ENCODE peak calls at places on chromosomes 12 and 14, in five cellular contexts. One of them, this sample, is unnamed.

GRCh38 chr12:126668961-126669360 is 1598.0 kb upstream of the TMEM132C start:
- DNase-seq in putamen: no peak
- DNase-seq in astrocyte of the spinal cord: peak; percentile 90
- DNase-seq in anterior cingulate cortex: no peak
- DNase-seq in activated T-helper 1 cell treated with anti-CD3 and anti-CD28 coated beads, Interleukin-2, amount 50 U/mL, for 16 hours: no peak
- DNase-seq in this sample: peak; percentile 83

GRCh38 chr14:104536942-104537612 is 42.5 kb upstream of the C14orf180 start:
- DNase-seq in putamen: no peak
- DNase-seq in astrocyte of the spinal cord: peak; percentile 2
- DNase-seq in anterior cingulate cortex: no peak
- DNase-seq in activated T-helper 1 cell treated with anti-CD3 and anti-CD28 coated beads, Interleukin-2, amount 50 U/mL, for 16 hours: no peak
- DNase-seq in this sample: peak; percentile 1

GRCh38 chr12:91111366-91112321 is at the start of gene LUM:
- DNase-seq in putamen: no peak
- DNase-seq in astrocyte of the spinal cord: peak; percentile 72
- DNase-seq in anterior cingulate cortex: no peak
- DNase-seq in activated T-helper 1 cell treated with anti-CD3 and anti-CD28 coated beads, Interleukin-2, amount 50 U/mL, for 16 hours: no peak
- DNase-seq in this sample: no peak

GRCh38 chr14:92880851-92881250 is 42.1 kb upstream of the CHGA start:
- DNase-seq in putamen: no peak
- DNase-seq in astrocyte of the spinal cord: peak; percentile 3
- DNase-seq in anterior cingulate cortex: no peak
- DNase-seq in activated T-helper 1 cell treated with anti-CD3 and anti-CD28 coated beads, Interleukin-2, amount 50 U/mL, for 16 hours: no peak
- DNase-seq in this sample: peak; percentile 19

GRCh38 chr12:72432037-72432604 is 160.0 kb downstream of the TRHDE start:
- DNase-seq in putamen: no peak
- DNase-seq in astrocyte of the spinal cord: no peak
- DNase-seq in anterior cingulate cortex: no peak
- DNase-seq in activated T-helper 1 cell treated with anti-CD3 and anti-CD28 coated beads, Interleukin-2, amount 50 U/mL, for 16 hours: no peak
- DNase-seq in this sample: no peak

GRCh38 chr12:51938744-51939143 is 12.8 kb upstream of the ACVR1B start:
- DNase-seq in putamen: no peak
- DNase-seq in astrocyte of the spinal cord: no peak
- DNase-seq in anterior cingulate cortex: no peak
- DNase-seq in activated T-helper 1 cell treated with anti-CD3 and anti-CD28 coated beads, Interleukin-2, amount 50 U/mL, for 16 hours: no peak
- DNase-seq in this sample: no peak

GRCh38 chr14:51828017-51828797 is 32.2 kb upstream of the GNG2 start:
- DNase-seq in putamen: no peak
- DNase-seq in astrocyte of the spinal cord: peak; percentile 71
- DNase-seq in anterior cingulate cortex: no peak
- DNase-seq in activated T-helper 1 cell treated with anti-CD3 and anti-CD28 coated beads, Interleukin-2, amount 50 U/mL, for 16 hours: peak; percentile 45
- DNase-seq in this sample: peak; percentile 89

GRCh38 chr12:2487278-2487677 is 307.5 kb upstream of the FKBP4 start:
- DNase-seq in putamen: no peak
- DNase-seq in astrocyte of the spinal cord: no peak
- DNase-seq in anterior cingulate cortex: no peak
- DNase-seq in activated T-helper 1 cell treated with anti-CD3 and anti-CD28 coated beads, Interleukin-2, amount 50 U/mL, for 16 hours: no peak
- DNase-seq in this sample: no peak

GRCh38 chr12:106120578-106121105 is 18.1 kb downstream of the NUAK1 start:
- DNase-seq in putamen: no peak
- DNase-seq in astrocyte of the spinal cord: no peak
- DNase-seq in anterior cingulate cortex: no peak
- DNase-seq in activated T-helper 1 cell treated with anti-CD3 and anti-CD28 coated beads, Interleukin-2, amount 50 U/mL, for 16 hours: no peak
- DNase-seq in this sample: no peak

GRCh38 chr14:24343795-24344660 is 4.2 kb upstream of the RIPK3 start:
- DNase-seq in putamen: no peak
- DNase-seq in astrocyte of the spinal cord: no peak
- DNase-seq in anterior cingulate cortex: no peak
- DNase-seq in activated T-helper 1 cell treated with anti-CD3 and anti-CD28 coated beads, Interleukin-2, amount 50 U/mL, for 16 hours: no peak
- DNase-seq in this sample: no peak

GRCh38 chr12:11014234-11014633 is 8.2 kb downstream of the TAS2R19 start:
- DNase-seq in putamen: no peak
- DNase-seq in astrocyte of the spinal cord: peak; percentile 7
- DNase-seq in anterior cingulate cortex: no peak
- DNase-seq in activated T-helper 1 cell treated with anti-CD3 and anti-CD28 coated beads, Interleukin-2, amount 50 U/mL, for 16 hours: no peak
- DNase-seq in this sample: no peak

GRCh38 chr14:87149583-87150354 is 843.2 kb downstream of the GALC start:
- DNase-seq in putamen: no peak
- DNase-seq in astrocyte of the spinal cord: peak; percentile 46
- DNase-seq in anterior cingulate cortex: no peak
- DNase-seq in activated T-helper 1 cell treated with anti-CD3 and anti-CD28 coated beads, Interleukin-2, amount 50 U/mL, for 16 hours: no peak
- DNase-seq in this sample: peak; percentile 22

GRCh38 chr12:95836185-95836609 is 22.6 kb upstream of the SNRPF start:
- DNase-seq in putamen: no peak
- DNase-seq in astrocyte of the spinal cord: peak; percentile 72
- DNase-seq in anterior cingulate cortex: no peak
- DNase-seq in activated T-helper 1 cell treated with anti-CD3 and anti-CD28 coated beads, Interleukin-2, amount 50 U/mL, for 16 hours: no peak
- DNase-seq in this sample: peak; percentile 64

GRCh38 chr12:106586803-106587684 is 4.2 kb downstream of the RFX4 start:
- DNase-seq in putamen: no peak
- DNase-seq in astrocyte of the spinal cord: no peak
- DNase-seq in anterior cingulate cortex: no peak
- DNase-seq in activated T-helper 1 cell treated with anti-CD3 and anti-CD28 coated beads, Interleukin-2, amount 50 U/mL, for 16 hours: no peak
- DNase-seq in this sample: no peak

GRCh38 chr12:85835417-85835809 is 796 bp downstream of the RASSF9 start:
- DNase-seq in putamen: no peak
- DNase-seq in astrocyte of the spinal cord: peak; percentile 46
- DNase-seq in anterior cingulate cortex: no peak
- DNase-seq in activated T-helper 1 cell treated with anti-CD3 and anti-CD28 coated beads, Interleukin-2, amount 50 U/mL, for 16 hours: no peak
- DNase-seq in this sample: peak; percentile 6

GRCh38 chr14:77409131-77409533 is 14.2 kb downstream of the NOXRED1 start:
- DNase-seq in putamen: no peak
- DNase-seq in astrocyte of the spinal cord: no peak
- DNase-seq in anterior cingulate cortex: no peak
- DNase-seq in activated T-helper 1 cell treated with anti-CD3 and anti-CD28 coated beads, Interleukin-2, amount 50 U/mL, for 16 hours: no peak
- DNase-seq in this sample: no peak

GRCh38 chr12:56840922-56841321 is 77.8 kb downstream of the HSD17B6 start:
- DNase-seq in putamen: no peak
- DNase-seq in astrocyte of the spinal cord: peak; percentile 26
- DNase-seq in anterior cingulate cortex: no peak
- DNase-seq in activated T-helper 1 cell treated with anti-CD3 and anti-CD28 coated beads, Interleukin-2, amount 50 U/mL, for 16 hours: no peak
- DNase-seq in this sample: peak; percentile 91

GRCh38 chr12:25152055-25152454 is 42.9 kb downstream of the DNAI7 start:
- DNase-seq in putamen: no peak
- DNase-seq in astrocyte of the spinal cord: no peak
- DNase-seq in anterior cingulate cortex: no peak
- DNase-seq in activated T-helper 1 cell treated with anti-CD3 and anti-CD28 coated beads, Interleukin-2, amount 50 U/mL, for 16 hours: no peak
- DNase-seq in this sample: no peak

GRCh38 chr12:113298472-113298817 is 36.5 kb downstream of the SLC8B1 start:
- DNase-seq in putamen: no peak
- DNase-seq in astrocyte of the spinal cord: no peak
- DNase-seq in anterior cingulate cortex: no peak
- DNase-seq in activated T-helper 1 cell treated with anti-CD3 and anti-CD28 coated beads, Interleukin-2, amount 50 U/mL, for 16 hours: no peak
- DNase-seq in this sample: no peak

GRCh38 chr12:121575952-121576615 is 4.7 kb downstream of the KDM2B start:
- DNase-seq in putamen: no peak
- DNase-seq in astrocyte of the spinal cord: peak; percentile 36
- DNase-seq in anterior cingulate cortex: no peak
- DNase-seq in activated T-helper 1 cell treated with anti-CD3 and anti-CD28 coated beads, Interleukin-2, amount 50 U/mL, for 16 hours: no peak
- DNase-seq in this sample: no peak

GRCh38 chr14:72715215-72715909 is 178.5 kb downstream of the DPF3 start:
- DNase-seq in putamen: no peak
- DNase-seq in astrocyte of the spinal cord: no peak
- DNase-seq in anterior cingulate cortex: no peak
- DNase-seq in activated T-helper 1 cell treated with anti-CD3 and anti-CD28 coated beads, Interleukin-2, amount 50 U/mL, for 16 hours: no peak
- DNase-seq in this sample: no peak

GRCh38 chr12:18828483-18828882 is 90.6 kb downstream of the CAPZA3 start:
- DNase-seq in putamen: no peak
- DNase-seq in astrocyte of the spinal cord: no peak
- DNase-seq in anterior cingulate cortex: no peak
- DNase-seq in activated T-helper 1 cell treated with anti-CD3 and anti-CD28 coated beads, Interleukin-2, amount 50 U/mL, for 16 hours: no peak
- DNase-seq in this sample: no peak

GRCh38 chr12:26434299-26434915 is 239.0 kb downstream of the SSPN start:
- DNase-seq in putamen: peak; percentile 41
- DNase-seq in astrocyte of the spinal cord: peak; percentile 62
- DNase-seq in anterior cingulate cortex: no peak
- DNase-seq in activated T-helper 1 cell treated with anti-CD3 and anti-CD28 coated beads, Interleukin-2, amount 50 U/mL, for 16 hours: no peak
- DNase-seq in this sample: peak; percentile 71

GRCh38 chr12:21697829-21698630 is 40.4 kb upstream of the LDHB start:
- DNase-seq in putamen: no peak
- DNase-seq in astrocyte of the spinal cord: peak; percentile 41
- DNase-seq in anterior cingulate cortex: no peak
- DNase-seq in activated T-helper 1 cell treated with anti-CD3 and anti-CD28 coated beads, Interleukin-2, amount 50 U/mL, for 16 hours: no peak
- DNase-seq in this sample: peak; percentile 30

GRCh38 chr12:16606201-16606849 is 363 bp upstream of the LMO3 start:
- DNase-seq in putamen: peak; percentile 79
- DNase-seq in astrocyte of the spinal cord: peak; percentile 34
- DNase-seq in anterior cingulate cortex: no peak
- DNase-seq in activated T-helper 1 cell treated with anti-CD3 and anti-CD28 coated beads, Interleukin-2, amount 50 U/mL, for 16 hours: no peak
- DNase-seq in this sample: peak; percentile 81

GRCh38 chr14:103346286-103346685 is 12.2 kb downstream of the EIF5 start:
- DNase-seq in putamen: no peak
- DNase-seq in astrocyte of the spinal cord: no peak
- DNase-seq in anterior cingulate cortex: no peak
- DNase-seq in activated T-helper 1 cell treated with anti-CD3 and anti-CD28 coated beads, Interleukin-2, amount 50 U/mL, for 16 hours: no peak
- DNase-seq in this sample: peak; percentile 63

GRCh38 chr14:104296388-104297312 is 158.3 kb downstream of the KIF26A start:
- DNase-seq in putamen: no peak
- DNase-seq in astrocyte of the spinal cord: no peak
- DNase-seq in anterior cingulate cortex: no peak
- DNase-seq in activated T-helper 1 cell treated with anti-CD3 and anti-CD28 coated beads, Interleukin-2, amount 50 U/mL, for 16 hours: no peak
- DNase-seq in this sample: no peak

GRCh38 chr12:71731439-71732356 is 23.0 kb upstream of the RAB21 start:
- DNase-seq in putamen: no peak
- DNase-seq in astrocyte of the spinal cord: peak; percentile 20
- DNase-seq in anterior cingulate cortex: no peak
- DNase-seq in activated T-helper 1 cell treated with anti-CD3 and anti-CD28 coated beads, Interleukin-2, amount 50 U/mL, for 16 hours: no peak
- DNase-seq in this sample: peak; percentile 40

GRCh38 chr14:21023174-21023573 is 1.7 kb downstream of the NDRG2 start:
- DNase-seq in putamen: no peak
- DNase-seq in astrocyte of the spinal cord: no peak
- DNase-seq in anterior cingulate cortex: peak; percentile 26
- DNase-seq in activated T-helper 1 cell treated with anti-CD3 and anti-CD28 coated beads, Interleukin-2, amount 50 U/mL, for 16 hours: no peak
- DNase-seq in this sample: no peak

GRCh38 chr12:92096346-92097136 is 49.1 kb downstream of the BTG1 start:
- DNase-seq in putamen: no peak
- DNase-seq in astrocyte of the spinal cord: peak; percentile 76
- DNase-seq in anterior cingulate cortex: no peak
- DNase-seq in activated T-helper 1 cell treated with anti-CD3 and anti-CD28 coated beads, Interleukin-2, amount 50 U/mL, for 16 hours: no peak
- DNase-seq in this sample: no peak

GRCh38 chr12:132743831-132744230 is 17.8 kb downstream of the ANKLE2 start:
- DNase-seq in putamen: no peak
- DNase-seq in astrocyte of the spinal cord: no peak
- DNase-seq in anterior cingulate cortex: no peak
- DNase-seq in activated T-helper 1 cell treated with anti-CD3 and anti-CD28 coated beads, Interleukin-2, amount 50 U/mL, for 16 hours: no peak
- DNase-seq in this sample: no peak

GRCh38 chr14:60214415-60215126 is 34.5 kb upstream of the PPM1A start:
- DNase-seq in putamen: no peak
- DNase-seq in astrocyte of the spinal cord: no peak
- DNase-seq in anterior cingulate cortex: no peak
- DNase-seq in activated T-helper 1 cell treated with anti-CD3 and anti-CD28 coated beads, Interleukin-2, amount 50 U/mL, for 16 hours: no peak
- DNase-seq in this sample: no peak

GRCh38 chr14:37480446-37481290 is 114.4 kb downstream of the FOXA1 start:
- DNase-seq in putamen: no peak
- DNase-seq in astrocyte of the spinal cord: no peak
- DNase-seq in anterior cingulate cortex: no peak
- DNase-seq in activated T-helper 1 cell treated with anti-CD3 and anti-CD28 coated beads, Interleukin-2, amount 50 U/mL, for 16 hours: no peak
- DNase-seq in this sample: no peak

GRCh38 chr12:120724720-120725119 is 906 bp upstream of the ACADS start:
- DNase-seq in putamen: no peak
- DNase-seq in astrocyte of the spinal cord: no peak
- DNase-seq in anterior cingulate cortex: no peak
- DNase-seq in activated T-helper 1 cell treated with anti-CD3 and anti-CD28 coated beads, Interleukin-2, amount 50 U/mL, for 16 hours: no peak
- DNase-seq in this sample: no peak

GRCh38 chr14:96796851-96797187 is 363 bp upstream of the VRK1 start:
- DNase-seq in putamen: no peak
- DNase-seq in astrocyte of the spinal cord: no peak
- DNase-seq in anterior cingulate cortex: no peak
- DNase-seq in activated T-helper 1 cell treated with anti-CD3 and anti-CD28 coated beads, Interleukin-2, amount 50 U/mL, for 16 hours: no peak
- DNase-seq in this sample: no peak

GRCh38 chr14:82387699-82388098 is 854.0 kb upstream of the SEL1L start:
- DNase-seq in putamen: peak; percentile 33
- DNase-seq in astrocyte of the spinal cord: peak; percentile 5
- DNase-seq in anterior cingulate cortex: no peak
- DNase-seq in activated T-helper 1 cell treated with anti-CD3 and anti-CD28 coated beads, Interleukin-2, amount 50 U/mL, for 16 hours: no peak
- DNase-seq in this sample: no peak

GRCh38 chr14:50343424-50343823 is 31.3 kb downstream of the DMAC2L start:
- DNase-seq in putamen: no peak
- DNase-seq in astrocyte of the spinal cord: no peak
- DNase-seq in anterior cingulate cortex: no peak
- DNase-seq in activated T-helper 1 cell treated with anti-CD3 and anti-CD28 coated beads, Interleukin-2, amount 50 U/mL, for 16 hours: no peak
- DNase-seq in this sample: no peak

This sample was measured in LHCN-M2.